ENCODE peak calls at places on chromosomes 3 and 15, in eight cellular contexts. One of them, this sample, is unnamed.

GRCh38 chr3:24837601-24838000 is 343.0 kb upstream of the THRB start:
- DNase-seq in uterus: no peak
- DNase-seq in glomerular endothelial cell: no peak
- DNase-seq in mammary epithelial cell: no peak
- DNase-seq in CD8-positive, alpha-beta T cell: no peak
- DNase-seq in neural crest cell: no peak
- DNase-seq in Calu3: no peak
- DNase-seq in stimulated activated CD8-positive, alpha-beta memory T cell treated with anti-CD3 and anti-CD28 coated beads, Interleukin-2, amount 100 ng/mL, for 1 hour: no peak
- DNase-seq in this sample: no peak

GRCh38 chr15:59299919-59300617 is 72.6 kb downstream of the MYO1E start:
- DNase-seq in Calu3: peak; percentile 83
- DNase-seq in CD8-positive, alpha-beta T cell: peak; percentile 56
- DNase-seq in stimulated activated CD8-positive, alpha-beta memory T cell treated with anti-CD3 and anti-CD28 coated beads, Interleukin-2, amount 100 ng/mL, for 1 hour: peak; percentile 42
- DNase-seq in mammary epithelial cell: peak; percentile 97
- DNase-seq in glomerular endothelial cell: peak; percentile 89
- DNase-seq in uterus: peak; percentile 69
- DNase-seq in neural crest cell: no peak
- DNase-seq in this sample: peak; percentile 92

GRCh38 chr15:61857169-61857829 is 202.9 kb downstream of the VPS13C start:
- DNase-seq in neural crest cell: no peak
- DNase-seq in stimulated activated CD8-positive, alpha-beta memory T cell treated with anti-CD3 and anti-CD28 coated beads, Interleukin-2, amount 100 ng/mL, for 1 hour: no peak
- DNase-seq in mammary epithelial cell: no peak
- DNase-seq in uterus: no peak
- DNase-seq in CD8-positive, alpha-beta T cell: no peak
- DNase-seq in glomerular endothelial cell: no peak
- DNase-seq in Calu3: no peak
- DNase-seq in this sample: no peak

GRCh38 chr15:25682349-25682748 is 180.8 kb downstream of the ATP10A start:
- DNase-seq in uterus: peak; percentile 52
- DNase-seq in glomerular endothelial cell: no peak
- DNase-seq in stimulated activated CD8-positive, alpha-beta memory T cell treated with anti-CD3 and anti-CD28 coated beads, Interleukin-2, amount 100 ng/mL, for 1 hour: no peak
- DNase-seq in Calu3: no peak
- DNase-seq in CD8-positive, alpha-beta T cell: no peak
- DNase-seq in mammary epithelial cell: no peak
- DNase-seq in neural crest cell: no peak
- DNase-seq in this sample: no peak

GRCh38 chr15:25811481-25811906 is 51.6 kb downstream of the ATP10A start:
- DNase-seq in neural crest cell: no peak
- DNase-seq in CD8-positive, alpha-beta T cell: no peak
- DNase-seq in stimulated activated CD8-positive, alpha-beta memory T cell treated with anti-CD3 and anti-CD28 coated beads, Interleukin-2, amount 100 ng/mL, for 1 hour: no peak
- DNase-seq in glomerular endothelial cell: no peak
- DNase-seq in Calu3: no peak
- DNase-seq in uterus: no peak
- DNase-seq in mammary epithelial cell: no peak
- DNase-seq in this sample: no peak

GRCh38 chr15:66785637-66786036 is 83.6 kb downstream of the SMAD6 start:
- DNase-seq in Calu3: no peak
- DNase-seq in neural crest cell: no peak
- DNase-seq in CD8-positive, alpha-beta T cell: no peak
- DNase-seq in glomerular endothelial cell: no peak
- DNase-seq in stimulated activated CD8-positive, alpha-beta memory T cell treated with anti-CD3 and anti-CD28 coated beads, Interleukin-2, amount 100 ng/mL, for 1 hour: no peak
- DNase-seq in mammary epithelial cell: no peak
- DNase-seq in uterus: no peak
- DNase-seq in this sample: no peak

GRCh38 chr15:71051539-71051938 is 63.7 kb upstream of the THSD4 start:
- DNase-seq in neural crest cell: no peak
- DNase-seq in Calu3: no peak
- DNase-seq in stimulated activated CD8-positive, alpha-beta memory T cell treated with anti-CD3 and anti-CD28 coated beads, Interleukin-2, amount 100 ng/mL, for 1 hour: no peak
- DNase-seq in glomerular endothelial cell: no peak
- DNase-seq in uterus: no peak
- DNase-seq in mammary epithelial cell: no peak
- DNase-seq in CD8-positive, alpha-beta T cell: no peak
- DNase-seq in this sample: no peak

GRCh38 chr3:15045667-15046066 is 19.4 kb downstream of the MRPS25 start:
- DNase-seq in stimulated activated CD8-positive, alpha-beta memory T cell treated with anti-CD3 and anti-CD28 coated beads, Interleukin-2, amount 100 ng/mL, for 1 hour: no peak
- DNase-seq in glomerular endothelial cell: no peak
- DNase-seq in neural crest cell: no peak
- DNase-seq in mammary epithelial cell: no peak
- DNase-seq in CD8-positive, alpha-beta T cell: no peak
- DNase-seq in uterus: no peak
- DNase-seq in Calu3: no peak
- DNase-seq in this sample: no peak